ENCODE peak calls at places on chromosomes 7 and 10, in seven cellular contexts. One of them, this sample, is unnamed.

GRCh38 chr7:146902728-146903127 is 786.1 kb downstream of the CNTNAP2 start:
- DNase-seq in NCI-H2171: no peak
- DNase-seq in DMS153: no peak
- DNase-seq in SK-N-SH: no peak
- DNase-seq in thoracic aorta: no peak
- DNase-seq in lower leg skin: no peak
- DNase-seq in stimulated activated CD4-positive, alpha-beta T cell treated with anti-CD3 and anti-CD28 coated beads, Interleukin-15, amount 100 ng/mL, for 1 hour: no peak
- DNase-seq in this sample: no peak

GRCh38 chr10:122325235-122325634 is 49.3 kb upstream of the PLEKHA1 start:
- DNase-seq in NCI-H2171: no peak
- DNase-seq in DMS153: no peak
- DNase-seq in SK-N-SH: no peak
- DNase-seq in thoracic aorta: no peak
- DNase-seq in lower leg skin: peak; percentile 7
- DNase-seq in stimulated activated CD4-positive, alpha-beta T cell treated with anti-CD3 and anti-CD28 coated beads, Interleukin-15, amount 100 ng/mL, for 1 hour: no peak
- DNase-seq in this sample: no peak

GRCh38 chr7:11212080-11212711 is 238.5 kb downstream of the PHF14 start:
- DNase-seq in NCI-H2171: peak; percentile 67
- DNase-seq in DMS153: peak; percentile 70
- DNase-seq in SK-N-SH: peak; percentile 56
- DNase-seq in thoracic aorta: no peak
- DNase-seq in lower leg skin: peak; percentile 32
- DNase-seq in stimulated activated CD4-positive, alpha-beta T cell treated with anti-CD3 and anti-CD28 coated beads, Interleukin-15, amount 100 ng/mL, for 1 hour: no peak
- DNase-seq in this sample: peak; percentile 79

GRCh38 chr10:77297370-77297692 is 340.3 kb downstream of the KCNMA1 start:
- DNase-seq in NCI-H2171: no peak
- DNase-seq in DMS153: no peak
- DNase-seq in SK-N-SH: no peak
- DNase-seq in thoracic aorta: no peak
- DNase-seq in lower leg skin: no peak
- DNase-seq in stimulated activated CD4-positive, alpha-beta T cell treated with anti-CD3 and anti-CD28 coated beads, Interleukin-15, amount 100 ng/mL, for 1 hour: no peak
- DNase-seq in this sample: no peak

GRCh38 chr10:97612386-97612785 is 20.9 kb downstream of the MORN4 start:
- DNase-seq in NCI-H2171: peak; percentile 2
- DNase-seq in DMS153: peak; percentile 17
- DNase-seq in SK-N-SH: peak; percentile 45
- DNase-seq in thoracic aorta: no peak
- DNase-seq in lower leg skin: no peak
- DNase-seq in stimulated activated CD4-positive, alpha-beta T cell treated with anti-CD3 and anti-CD28 coated beads, Interleukin-15, amount 100 ng/mL, for 1 hour: no peak
- DNase-seq in this sample: no peak

GRCh38 chr7:92674379-92674778 is 84.2 kb upstream of the FAM133B start:
- DNase-seq in NCI-H2171: no peak
- DNase-seq in DMS153: peak; percentile 10
- DNase-seq in SK-N-SH: no peak
- DNase-seq in thoracic aorta: no peak
- DNase-seq in lower leg skin: no peak
- DNase-seq in stimulated activated CD4-positive, alpha-beta T cell treated with anti-CD3 and anti-CD28 coated beads, Interleukin-15, amount 100 ng/mL, for 1 hour: no peak
- DNase-seq in this sample: no peak

GRCh38 chr7:140056431-140056830 is 6.3 kb downstream of the PARP12 start:
- DNase-seq in NCI-H2171: no peak
- DNase-seq in DMS153: no peak
- DNase-seq in SK-N-SH: no peak
- DNase-seq in thoracic aorta: no peak
- DNase-seq in lower leg skin: no peak
- DNase-seq in stimulated activated CD4-positive, alpha-beta T cell treated with anti-CD3 and anti-CD28 coated beads, Interleukin-15, amount 100 ng/mL, for 1 hour: no peak
- DNase-seq in this sample: no peak

GRCh38 chr10:70990661-70991060 is 102.3 kb upstream of the PCBD1 start:
- DNase-seq in NCI-H2171: no peak
- DNase-seq in DMS153: no peak
- DNase-seq in SK-N-SH: no peak
- DNase-seq in thoracic aorta: no peak
- DNase-seq in lower leg skin: no peak
- DNase-seq in stimulated activated CD4-positive, alpha-beta T cell treated with anti-CD3 and anti-CD28 coated beads, Interleukin-15, amount 100 ng/mL, for 1 hour: no peak
- DNase-seq in this sample: no peak

This sample was measured in DMS79 treated with DMSO at 0.1 percent for 48 hours.